ENCODE peak calls at places on chromosomes 16 and 17, in nine cellular contexts. One of them, this sample, is unnamed.

GRCh38 chr16:89052191-89052787 is 41.4 kb upstream of the ACSF3 start:
- ATAC-seq in GM12878: no peak
- ATAC-seq in heart left ventricle: no peak
- ATAC-seq in IMR-90: no peak
- ATAC-seq in body of pancreas: no peak
- ATAC-seq in HCT116: peak
- ATAC-seq in right lobe of liver: no peak
- ATAC-seq in A549: no peak
- ATAC-seq in upper lobe of left lung: no peak
- ATAC-seq in this sample: no peak

GRCh38 chr16:78240459-78241222 is 141.2 kb downstream of the WWOX start:
- ATAC-seq in upper lobe of left lung: peak
- ATAC-seq in IMR-90: no peak
- ATAC-seq in body of pancreas: peak
- ATAC-seq in HCT116: no peak
- ATAC-seq in heart left ventricle: no peak
- ATAC-seq in GM12878: no peak
- ATAC-seq in right lobe of liver: peak
- ATAC-seq in A549: peak
- ATAC-seq in this sample: no peak

GRCh38 chr17:78665385-78665951 is 88.3 kb upstream of the DNAH17 start:
- ATAC-seq in upper lobe of left lung: no peak
- ATAC-seq in A549: no peak
- ATAC-seq in heart left ventricle: no peak
- ATAC-seq in HCT116: no peak
- ATAC-seq in GM12878: peak
- ATAC-seq in IMR-90: no peak
- ATAC-seq in right lobe of liver: peak
- ATAC-seq in body of pancreas: no peak
- ATAC-seq in this sample: no peak

GRCh38 chr17:35254107-35254802 is 11.4 kb downstream of the SLFN5 start:
- ATAC-seq in A549: peak
- ATAC-seq in HCT116: peak
- ATAC-seq in IMR-90: peak
- ATAC-seq in heart left ventricle: peak
- ATAC-seq in upper lobe of left lung: peak
- ATAC-seq in right lobe of liver: peak
- ATAC-seq in body of pancreas: peak
- ATAC-seq in GM12878: no peak
- ATAC-seq in this sample: peak

GRCh38 chr17:49201481-49201927 is 8.9 kb downstream of the GNGT2 start:
- ATAC-seq in HCT116: no peak
- ATAC-seq in A549: no peak
- ATAC-seq in body of pancreas: peak
- ATAC-seq in heart left ventricle: peak
- ATAC-seq in IMR-90: peak
- ATAC-seq in upper lobe of left lung: no peak
- ATAC-seq in GM12878: no peak
- ATAC-seq in right lobe of liver: no peak
- ATAC-seq in this sample: no peak

GRCh38 chr17:28071891-28072606 is 29.6 kb downstream of the NLK start:
- ATAC-seq in right lobe of liver: no peak
- ATAC-seq in body of pancreas: no peak
- ATAC-seq in heart left ventricle: no peak
- ATAC-seq in IMR-90: no peak
- ATAC-seq in A549: no peak
- ATAC-seq in upper lobe of left lung: no peak
- ATAC-seq in GM12878: peak
- ATAC-seq in HCT116: no peak
- ATAC-seq in this sample: no peak

GRCh38 chr17:39679521-39680192 is 8.2 kb downstream of the PGAP3 start:
- ATAC-seq in upper lobe of left lung: no peak
- ATAC-seq in A549: no peak
- ATAC-seq in HCT116: no peak
- ATAC-seq in heart left ventricle: peak
- ATAC-seq in right lobe of liver: no peak
- ATAC-seq in body of pancreas: no peak
- ATAC-seq in GM12878: peak
- ATAC-seq in IMR-90: no peak
- ATAC-seq in this sample: no peak

GRCh38 chr17:6470751-6471521 is 26.7 kb downstream of the PIMREG start:
- ATAC-seq in right lobe of liver: no peak
- ATAC-seq in IMR-90: no peak
- ATAC-seq in heart left ventricle: no peak
- ATAC-seq in upper lobe of left lung: no peak
- ATAC-seq in A549: peak
- ATAC-seq in HCT116: peak
- ATAC-seq in GM12878: no peak
- ATAC-seq in body of pancreas: no peak
- ATAC-seq in this sample: no peak

GRCh38 chr16:62664566-62664965 is 628.3 kb upstream of the CDH8 start:
- ATAC-seq in GM12878: no peak
- ATAC-seq in upper lobe of left lung: no peak
- ATAC-seq in right lobe of liver: no peak
- ATAC-seq in A549: no peak
- ATAC-seq in body of pancreas: peak
- ATAC-seq in IMR-90: no peak
- ATAC-seq in heart left ventricle: no peak
- ATAC-seq in HCT116: no peak
- ATAC-seq in this sample: no peak

GRCh38 chr16:67475051-67475450 is 5.9 kb downstream of the ATP6V0D1 start:
- ATAC-seq in body of pancreas: no peak
- ATAC-seq in right lobe of liver: no peak
- ATAC-seq in upper lobe of left lung: no peak
- ATAC-seq in IMR-90: no peak
- ATAC-seq in GM12878: no peak
- ATAC-seq in HCT116: no peak
- ATAC-seq in A549: no peak
- ATAC-seq in heart left ventricle: no peak
- ATAC-seq in this sample: no peak

GRCh38 chr17:78407387-78407990 is 29.0 kb downstream of the PGS1 start:
- ATAC-seq in heart left ventricle: no peak
- ATAC-seq in HCT116: no peak
- ATAC-seq in GM12878: no peak
- ATAC-seq in right lobe of liver: no peak
- ATAC-seq in upper lobe of left lung: no peak
- ATAC-seq in body of pancreas: no peak
- ATAC-seq in IMR-90: no peak
- ATAC-seq in A549: no peak
- ATAC-seq in this sample: no peak

GRCh38 chr16:87216148-87216823 is 100.9 kb downstream of the C16orf95 start:
- ATAC-seq in IMR-90: no peak
- ATAC-seq in GM12878: no peak
- ATAC-seq in A549: no peak
- ATAC-seq in body of pancreas: no peak
- ATAC-seq in heart left ventricle: no peak
- ATAC-seq in right lobe of liver: no peak
- ATAC-seq in HCT116: peak
- ATAC-seq in upper lobe of left lung: no peak
- ATAC-seq in this sample: no peak

GRCh38 chr16:72558501-72558900 is 386.5 kb upstream of the PMFBP1 start:
- ATAC-seq in IMR-90: no peak
- ATAC-seq in body of pancreas: no peak
- ATAC-seq in heart left ventricle: no peak
- ATAC-seq in right lobe of liver: no peak
- ATAC-seq in A549: no peak
- ATAC-seq in GM12878: no peak
- ATAC-seq in upper lobe of left lung: no peak
- ATAC-seq in HCT116: no peak
- ATAC-seq in this sample: no peak

GRCh38 chr17:28225271-28225670 is 93.7 kb upstream of the TMEM97 start:
- ATAC-seq in upper lobe of left lung: no peak
- ATAC-seq in right lobe of liver: no peak
- ATAC-seq in IMR-90: no peak
- ATAC-seq in body of pancreas: no peak
- ATAC-seq in GM12878: no peak
- ATAC-seq in HCT116: no peak
- ATAC-seq in heart left ventricle: peak
- ATAC-seq in A549: no peak
- ATAC-seq in this sample: no peak

GRCh38 chr17:82465023-82465603 is 6.6 kb downstream of the NARF start:
- ATAC-seq in GM12878: no peak
- ATAC-seq in heart left ventricle: no peak
- ATAC-seq in A549: no peak
- ATAC-seq in right lobe of liver: no peak
- ATAC-seq in body of pancreas: no peak
- ATAC-seq in upper lobe of left lung: no peak
- ATAC-seq in HCT116: no peak
- ATAC-seq in IMR-90: no peak
- ATAC-seq in this sample: no peak

GRCh38 chr17:15493031-15493750 is 25.8 kb upstream of the CDRT4 start:
- ATAC-seq in right lobe of liver: no peak
- ATAC-seq in upper lobe of left lung: no peak
- ATAC-seq in GM12878: no peak
- ATAC-seq in body of pancreas: no peak
- ATAC-seq in HCT116: no peak
- ATAC-seq in IMR-90: no peak
- ATAC-seq in A549: peak
- ATAC-seq in heart left ventricle: no peak
- ATAC-seq in this sample: no peak

GRCh38 chr16:31200821-31201510 is 1.6 kb downstream of the PYCARD start:
- ATAC-seq in A549: peak
- ATAC-seq in IMR-90: peak
- ATAC-seq in upper lobe of left lung: no peak
- ATAC-seq in heart left ventricle: no peak
- ATAC-seq in GM12878: peak
- ATAC-seq in HCT116: no peak
- ATAC-seq in body of pancreas: no peak
- ATAC-seq in right lobe of liver: peak
- ATAC-seq in this sample: no peak
- TF ChIP-seq POLR2A in A549: no peak
- TF ChIP-seq POLR2A in IMR-90: no peak
- TF ChIP-seq POLR2A in upper lobe of left lung: no peak
- TF ChIP-seq POLR2A in heart left ventricle: no peak
- TF ChIP-seq POLR2A in GM12878: peak
- TF ChIP-seq POLR2A in HCT116: no peak
- TF ChIP-seq POLR2A in body of pancreas: no peak
- TF ChIP-seq POLR2A in right lobe of liver: no peak
- TF ChIP-seq POLR2A in this sample: no peak

GRCh38 chr16:11045846-11046245 is 101.5 kb downstream of the CLEC16A start:
- ATAC-seq in heart left ventricle: no peak
- ATAC-seq in IMR-90: peak
- ATAC-seq in HCT116: no peak
- ATAC-seq in right lobe of liver: no peak
- ATAC-seq in upper lobe of left lung: no peak
- ATAC-seq in body of pancreas: no peak
- ATAC-seq in GM12878: no peak
- ATAC-seq in A549: no peak
- ATAC-seq in this sample: no peak

GRCh38 chr16:11049396-11050059 is 105.2 kb downstream of the CLEC16A start:
- ATAC-seq in right lobe of liver: no peak
- ATAC-seq in HCT116: peak
- ATAC-seq in IMR-90: no peak
- ATAC-seq in A549: no peak
- ATAC-seq in heart left ventricle: no peak
- ATAC-seq in body of pancreas: no peak
- ATAC-seq in GM12878: no peak
- ATAC-seq in upper lobe of left lung: no peak
- ATAC-seq in this sample: no peak

GRCh38 chr16:11047939-11048500 is 103.7 kb downstream of the CLEC16A start:
- ATAC-seq in HCT116: no peak
- ATAC-seq in GM12878: no peak
- ATAC-seq in right lobe of liver: no peak
- ATAC-seq in IMR-90: no peak
- ATAC-seq in heart left ventricle: no peak
- ATAC-seq in upper lobe of left lung: no peak
- ATAC-seq in A549: no peak
- ATAC-seq in body of pancreas: no peak
- ATAC-seq in this sample: no peak

GRCh38 chr16:11045441-11045840 is 101.1 kb downstream of the CLEC16A start:
- ATAC-seq in IMR-90: no peak
- ATAC-seq in GM12878: no peak
- ATAC-seq in right lobe of liver: no peak
- ATAC-seq in body of pancreas: no peak
- ATAC-seq in heart left ventricle: no peak
- ATAC-seq in HCT116: no peak
- ATAC-seq in A549: no peak
- ATAC-seq in upper lobe of left lung: no peak
- ATAC-seq in this sample: no peak

GRCh38 chr16:11047057-11047456 is 102.7 kb downstream of the CLEC16A start:
- ATAC-seq in heart left ventricle: no peak
- ATAC-seq in right lobe of liver: no peak
- ATAC-seq in GM12878: no peak
- ATAC-seq in A549: no peak
- ATAC-seq in upper lobe of left lung: no peak
- ATAC-seq in body of pancreas: no peak
- ATAC-seq in HCT116: no peak
- ATAC-seq in IMR-90: peak
- ATAC-seq in this sample: peak
- H3K27ac ChIP-seq in heart left ventricle: peak
- H3K27ac ChIP-seq in right lobe of liver: no peak
- H3K27ac ChIP-seq in GM12878: no peak
- H3K27ac ChIP-seq in A549: no peak
- H3K27ac ChIP-seq in upper lobe of left lung: no peak
- H3K27ac ChIP-seq in body of pancreas: no peak
- H3K27ac ChIP-seq in HCT116: no peak
- H3K27ac ChIP-seq in IMR-90: peak
- H3K27ac ChIP-seq in this sample: no peak

DNA sequence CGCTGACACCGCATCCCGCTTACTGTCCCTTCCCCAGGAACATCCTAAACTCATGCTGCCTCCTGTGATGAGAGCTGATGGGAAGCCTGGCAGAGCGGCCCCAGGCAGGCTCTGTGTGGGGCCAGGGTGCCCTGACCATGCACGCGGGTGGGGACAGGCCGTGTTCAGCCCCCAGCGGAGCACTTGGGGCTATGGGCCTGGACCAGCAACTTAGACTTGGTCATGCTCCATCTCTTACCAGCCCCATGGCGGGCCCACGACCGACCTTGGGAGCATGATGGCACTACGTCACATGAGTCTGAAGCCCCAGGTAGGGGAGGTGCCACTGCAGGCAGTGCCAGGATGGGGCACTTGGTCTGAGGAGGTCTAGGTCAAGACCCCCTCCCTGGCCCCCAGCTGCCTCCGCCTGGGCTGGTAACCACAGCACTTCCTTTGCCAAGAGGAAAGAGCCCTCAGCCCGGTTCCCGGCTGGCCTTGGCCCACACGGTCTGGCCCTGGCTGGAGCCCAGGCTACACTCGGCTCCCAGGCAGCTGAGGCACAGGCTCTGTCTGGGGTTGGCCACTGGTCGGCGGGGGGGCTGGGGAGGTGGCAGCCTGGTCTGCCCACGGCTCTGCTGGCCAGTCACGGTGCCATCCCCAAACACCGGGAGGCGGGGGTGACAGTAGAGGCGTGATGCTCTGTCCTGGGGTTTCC is 25.7 kb downstream of the BAHCC1 start:
- ATAC-seq in HCT116: no peak
- ATAC-seq in right lobe of liver: peak
- ATAC-seq in IMR-90: no peak
- ATAC-seq in A549: no peak
- ATAC-seq in heart left ventricle: no peak
- ATAC-seq in GM12878: no peak
- ATAC-seq in body of pancreas: peak
- ATAC-seq in upper lobe of left lung: peak
- ATAC-seq in this sample: peak
- TF ChIP-seq POLR2A in HCT116: no peak
- TF ChIP-seq POLR2A in right lobe of liver: no peak
- TF ChIP-seq POLR2A in IMR-90: peak
- TF ChIP-seq POLR2A in A549: no peak
- TF ChIP-seq POLR2A in heart left ventricle: no peak
- TF ChIP-seq POLR2A in GM12878: no peak
- TF ChIP-seq POLR2A in body of pancreas: peak
- TF ChIP-seq POLR2A in upper lobe of left lung: no peak
- TF ChIP-seq POLR2A in this sample: no peak

GRCh38 chr16:10391339-10391738 is 5.5 kb downstream of the ATF7IP2 start:
- ATAC-seq in IMR-90: no peak
- ATAC-seq in A549: no peak
- ATAC-seq in right lobe of liver: no peak
- ATAC-seq in upper lobe of left lung: no peak
- ATAC-seq in GM12878: no peak
- ATAC-seq in body of pancreas: no peak
- ATAC-seq in HCT116: no peak
- ATAC-seq in heart left ventricle: no peak
- ATAC-seq in this sample: no peak
- H3K27ac ChIP-seq in IMR-90: no peak
- H3K27ac ChIP-seq in A549: no peak
- H3K27ac ChIP-seq in right lobe of liver: no peak
- H3K27ac ChIP-seq in upper lobe of left lung: no peak
- H3K27ac ChIP-seq in GM12878: no peak
- H3K27ac ChIP-seq in body of pancreas: no peak
- H3K27ac ChIP-seq in HCT116: no peak
- H3K27ac ChIP-seq in heart left ventricle: no peak
- H3K27ac ChIP-seq in this sample: no peak